ENCODE peak calls at places on chromosomes 5 and 9, in five cellular contexts. S, D, I, U and F are unnamed samples.

GRCh38 chr9:70466976-70467551 is 52.6 kb upstream of the KLF9 start:
- DNase-seq in S (peak), D (peak), I (no peak), U (peak), F (no peak)

GRCh38 chr9:30519756-30520155 is 1864.7 kb upstream of the ACO1 start:
- DNase-seq in S (no peak), D (peak), I (no peak), U (peak), F (no peak)

GRCh38 chr5:135114759-135115158 is 80.7 kb upstream of the PITX1 start:
- DNase-seq in S (no peak), D (no peak), I (no peak), U (no peak), F (no peak)

GRCh38 chr5:93151121-93151520 is 429.9 kb downstream of the NR2F1-AS1 start:
- DNase-seq in S (no peak), D (no peak), I (no peak), U (no peak), F (no peak)

GRCh38 chr5:142286111-142286510 is 38.7 kb downstream of the SPRY4 start:
- DNase-seq in S (no peak), D (no peak), I (no peak), U (no peak), F (no peak)

GRCh38 chr5:111755942-111756353 is 1.0 kb downstream of the NREP start:
- DNase-seq in S (peak), D (no peak), I (peak), U (no peak), F (peak)

GRCh38 chr9:123064662-123065061 is 31.2 kb downstream of the GPR21 start:
- DNase-seq in S (no peak), D (no peak), I (no peak), U (no peak), F (no peak)

GRCh38 chr5:171593401-171593800 is 174.0 kb downstream of the FGF18 start:
- DNase-seq in S (no peak), D (no peak), I (no peak), U (no peak), F (no peak)

GRCh38 chr5:9332026-9332425 is 213.8 kb downstream of the SEMA5A start:
- DNase-seq in S (no peak), D (no peak), I (no peak), U (no peak), F (no peak)